ENCODE peak calls at places on chromosome 20, in five cellular contexts. One of them, this sample, is unnamed.

GRCh38 chr20:7085448-7085847 is 318.0 kb downstream of the BMP2 start:
- DNase-seq in foreskin fibroblast: peak
- DNase-seq in GM12865: no peak
- DNase-seq in BJ: no peak
- DNase-seq in tibial nerve: no peak
- DNase-seq in this sample: no peak

GRCh38 chr20:19783966-19784401 is 25.9 kb downstream of the RIN2 start:
- DNase-seq in BJ: no peak
- DNase-seq in GM12865: no peak
- DNase-seq in foreskin fibroblast: peak
- DNase-seq in tibial nerve: no peak
- DNase-seq in this sample: peak

GRCh38 chr20:35773154-35773751 is 1.4 kb downstream of the PHF20 start:
- DNase-seq in foreskin fibroblast: peak
- DNase-seq in GM12865: peak
- DNase-seq in tibial nerve: no peak
- DNase-seq in BJ: no peak
- DNase-seq in this sample: peak

GRCh38 chr20:1930165-1930564 is 35.0 kb downstream of the SIRPA start:
- DNase-seq in BJ: no peak
- DNase-seq in tibial nerve: no peak
- DNase-seq in GM12865: no peak
- DNase-seq in foreskin fibroblast: no peak
- DNase-seq in this sample: no peak

GRCh38 chr20:18879262-18879661 is 65.7 kb downstream of the SCP2D1 start:
- DNase-seq in foreskin fibroblast: no peak
- DNase-seq in BJ: no peak
- DNase-seq in GM12865: no peak
- DNase-seq in tibial nerve: no peak
- DNase-seq in this sample: no peak

GRCh38 chr20:35000311-35000921 is 44.7 kb downstream of the MYH7B start:
- DNase-seq in foreskin fibroblast: no peak
- DNase-seq in tibial nerve: no peak
- DNase-seq in GM12865: no peak
- DNase-seq in BJ: no peak
- DNase-seq in this sample: no peak

GRCh38 chr20:58464838-58465237 is 50.4 kb downstream of the APCDD1L start:
- DNase-seq in GM12865: no peak
- DNase-seq in foreskin fibroblast: no peak
- DNase-seq in BJ: no peak
- DNase-seq in tibial nerve: no peak
- DNase-seq in this sample: no peak

GRCh38 chr20:23408957-23409356 is 12.3 kb downstream of the NAPB start:
- DNase-seq in GM12865: no peak
- DNase-seq in BJ: no peak
- DNase-seq in foreskin fibroblast: no peak
- DNase-seq in tibial nerve: no peak
- DNase-seq in this sample: no peak

GRCh38 chr20:34037121-34037520 is 43.4 kb downstream of the RALY start:
- DNase-seq in BJ: no peak
- DNase-seq in GM12865: no peak
- DNase-seq in tibial nerve: no peak
- DNase-seq in foreskin fibroblast: peak
- DNase-seq in this sample: no peak

GRCh38 chr20:37688093-37688492 is 5.7 kb upstream of the CTNNBL1 start:
- DNase-seq in tibial nerve: no peak
- DNase-seq in foreskin fibroblast: no peak
- DNase-seq in GM12865: no peak
- DNase-seq in BJ: no peak
- DNase-seq in this sample: no peak

GRCh38 chr20:23264545-23264944 is 86.0 kb upstream of the NXT1 start:
- DNase-seq in GM12865: no peak
- DNase-seq in BJ: no peak
- DNase-seq in foreskin fibroblast: no peak
- DNase-seq in tibial nerve: no peak
- DNase-seq in this sample: no peak

GRCh38 chr20:10769700-10770099 is 95.9 kb upstream of the JAG1 start:
- DNase-seq in tibial nerve: no peak
- DNase-seq in GM12865: no peak
- DNase-seq in BJ: no peak
- DNase-seq in foreskin fibroblast: no peak
- DNase-seq in this sample: no peak

GRCh38 chr20:18632196-18632789 is 44.4 kb downstream of the DTD1 start:
- DNase-seq in tibial nerve: peak
- DNase-seq in GM12865: peak
- DNase-seq in BJ: no peak
- DNase-seq in foreskin fibroblast: peak
- DNase-seq in this sample: peak

GRCh38 chr20:3218307-3218988 is 9.2 kb downstream of the ITPA start:
- DNase-seq in tibial nerve: no peak
- DNase-seq in foreskin fibroblast: peak
- DNase-seq in GM12865: peak
- DNase-seq in BJ: no peak
- DNase-seq in this sample: peak

GRCh38 chr20:22921595-22922421 is 113.3 kb upstream of the SSTR4 start:
- DNase-seq in GM12865: no peak
- DNase-seq in BJ: peak
- DNase-seq in tibial nerve: no peak
- DNase-seq in foreskin fibroblast: peak
- DNase-seq in this sample: peak

GRCh38 chr20:52256465-52256864 is 64.9 kb upstream of the ZFP64 start:
- DNase-seq in foreskin fibroblast: no peak
- DNase-seq in tibial nerve: no peak
- DNase-seq in BJ: no peak
- DNase-seq in GM12865: no peak
- DNase-seq in this sample: no peak

GRCh38 chr20:1666802-1667201 is 9.2 kb upstream of the SIRPG start:
- DNase-seq in tibial nerve: no peak
- DNase-seq in foreskin fibroblast: no peak
- DNase-seq in BJ: no peak
- DNase-seq in GM12865: no peak
- DNase-seq in this sample: no peak

GRCh38 chr20:1323256-1323655 is 5.7 kb downstream of the SDCBP2 start:
- DNase-seq in foreskin fibroblast: peak
- DNase-seq in GM12865: no peak
- DNase-seq in BJ: no peak
- DNase-seq in tibial nerve: no peak
- DNase-seq in this sample: no peak

GRCh38 chr20:64098471-64099013 is 8.8 kb downstream of the NPBWR2 start:
- DNase-seq in tibial nerve: no peak
- DNase-seq in foreskin fibroblast: no peak
- DNase-seq in BJ: no peak
- DNase-seq in GM12865: no peak
- DNase-seq in this sample: no peak

GRCh38 chr20:11352041-11352440 is 565.7 kb upstream of the BTBD3 start:
- DNase-seq in BJ: no peak
- DNase-seq in foreskin fibroblast: no peak
- DNase-seq in GM12865: no peak
- DNase-seq in tibial nerve: no peak
- DNase-seq in this sample: no peak

GRCh38 chr20:32227316-32227715 is 19.6 kb downstream of the POFUT1 start:
- DNase-seq in BJ: no peak
- DNase-seq in tibial nerve: no peak
- DNase-seq in foreskin fibroblast: no peak
- DNase-seq in GM12865: no peak
- DNase-seq in this sample: no peak

GRCh38 chr20:25316506-25317190 is 68.8 kb downstream of the PYGB start:
- DNase-seq in tibial nerve: no peak
- DNase-seq in GM12865: no peak
- DNase-seq in foreskin fibroblast: no peak
- DNase-seq in BJ: no peak
- DNase-seq in this sample: no peak

GRCh38 chr20:61251529-61252393 is at the start of gene CDH4:
- DNase-seq in GM12865: no peak
- DNase-seq in foreskin fibroblast: peak
- DNase-seq in tibial nerve: no peak
- DNase-seq in BJ: no peak
- DNase-seq in this sample: no peak

GRCh38 chr20:35544436-35544835 is 2.6 kb downstream of the ERGIC3 start:
- DNase-seq in BJ: no peak
- DNase-seq in GM12865: no peak
- DNase-seq in foreskin fibroblast: no peak
- DNase-seq in tibial nerve: no peak
- DNase-seq in this sample: no peak

GRCh38 chr20:24576447-24576846 is 107.0 kb downstream of the SYNDIG1 start:
- DNase-seq in foreskin fibroblast: no peak
- DNase-seq in BJ: no peak
- DNase-seq in GM12865: no peak
- DNase-seq in tibial nerve: no peak
- DNase-seq in this sample: no peak

GRCh38 chr20:3702992-3703391 is 9.4 kb downstream of the SIGLEC1 start:
- DNase-seq in GM12865: no peak
- DNase-seq in BJ: no peak
- DNase-seq in tibial nerve: no peak
- DNase-seq in foreskin fibroblast: no peak
- DNase-seq in this sample: no peak

GRCh38 chr20:61253640-61254511 is 1.8 kb downstream of the CDH4 start:
- DNase-seq in foreskin fibroblast: peak
- DNase-seq in GM12865: no peak
- DNase-seq in BJ: no peak
- DNase-seq in tibial nerve: no peak
- DNase-seq in this sample: peak

GRCh38 chr20:3727333-3728035 is 5.0 kb upstream of the HSPA12B start:
- DNase-seq in BJ: peak
- DNase-seq in foreskin fibroblast: peak
- DNase-seq in GM12865: no peak
- DNase-seq in tibial nerve: no peak
- DNase-seq in this sample: no peak

GRCh38 chr20:40008177-40008576 is 680.9 kb downstream of the MAFB start:
- DNase-seq in GM12865: no peak
- DNase-seq in foreskin fibroblast: peak
- DNase-seq in tibial nerve: no peak
- DNase-seq in BJ: no peak
- DNase-seq in this sample: no peak

GRCh38 chr20:40009542-40009941 is 679.5 kb downstream of the MAFB start:
- DNase-seq in GM12865: no peak
- DNase-seq in BJ: no peak
- DNase-seq in foreskin fibroblast: peak
- DNase-seq in tibial nerve: no peak
- DNase-seq in this sample: no peak

GRCh38 chr20:40010483-40010882 is 678.6 kb downstream of the MAFB start:
- DNase-seq in tibial nerve: no peak
- DNase-seq in BJ: no peak
- DNase-seq in foreskin fibroblast: peak
- DNase-seq in GM12865: no peak
- DNase-seq in this sample: no peak

GRCh38 chr20:40006168-40006860 is 682.7 kb downstream of the MAFB start:
- DNase-seq in tibial nerve: no peak
- DNase-seq in BJ: no peak
- DNase-seq in GM12865: no peak
- DNase-seq in foreskin fibroblast: no peak
- DNase-seq in this sample: no peak
- H3K4me3 ChIP-seq in tibial nerve: no peak
- H3K4me3 ChIP-seq in BJ: no peak
- H3K4me3 ChIP-seq in GM12865: no peak
- H3K4me3 ChIP-seq in foreskin fibroblast: no peak
- H3K4me3 ChIP-seq in this sample: no peak

GRCh38 chr20:50191566-50192363 is 1.1 kb downstream of the CEBPB start:
- DNase-seq in tibial nerve: no peak
- DNase-seq in GM12865: peak
- DNase-seq in foreskin fibroblast: peak
- DNase-seq in BJ: no peak
- DNase-seq in this sample: peak
- TF ChIP-seq CTCF in tibial nerve: peak
- TF ChIP-seq CTCF in GM12865: peak
- TF ChIP-seq CTCF in foreskin fibroblast: no peak
- TF ChIP-seq CTCF in BJ: peak
- TF ChIP-seq CTCF in this sample: peak

GRCh38 chr20:45445805-45446562 is 23.6 kb upstream of the WFDC2 start:
- DNase-seq in foreskin fibroblast: peak
- DNase-seq in tibial nerve: no peak
- DNase-seq in BJ: no peak
- DNase-seq in GM12865: peak
- DNase-seq in this sample: no peak
- H3K4me3 ChIP-seq in foreskin fibroblast: no peak
- H3K4me3 ChIP-seq in tibial nerve: no peak
- H3K4me3 ChIP-seq in BJ: no peak
- H3K4me3 ChIP-seq in GM12865: no peak
- H3K4me3 ChIP-seq in this sample: no peak

DNA sequence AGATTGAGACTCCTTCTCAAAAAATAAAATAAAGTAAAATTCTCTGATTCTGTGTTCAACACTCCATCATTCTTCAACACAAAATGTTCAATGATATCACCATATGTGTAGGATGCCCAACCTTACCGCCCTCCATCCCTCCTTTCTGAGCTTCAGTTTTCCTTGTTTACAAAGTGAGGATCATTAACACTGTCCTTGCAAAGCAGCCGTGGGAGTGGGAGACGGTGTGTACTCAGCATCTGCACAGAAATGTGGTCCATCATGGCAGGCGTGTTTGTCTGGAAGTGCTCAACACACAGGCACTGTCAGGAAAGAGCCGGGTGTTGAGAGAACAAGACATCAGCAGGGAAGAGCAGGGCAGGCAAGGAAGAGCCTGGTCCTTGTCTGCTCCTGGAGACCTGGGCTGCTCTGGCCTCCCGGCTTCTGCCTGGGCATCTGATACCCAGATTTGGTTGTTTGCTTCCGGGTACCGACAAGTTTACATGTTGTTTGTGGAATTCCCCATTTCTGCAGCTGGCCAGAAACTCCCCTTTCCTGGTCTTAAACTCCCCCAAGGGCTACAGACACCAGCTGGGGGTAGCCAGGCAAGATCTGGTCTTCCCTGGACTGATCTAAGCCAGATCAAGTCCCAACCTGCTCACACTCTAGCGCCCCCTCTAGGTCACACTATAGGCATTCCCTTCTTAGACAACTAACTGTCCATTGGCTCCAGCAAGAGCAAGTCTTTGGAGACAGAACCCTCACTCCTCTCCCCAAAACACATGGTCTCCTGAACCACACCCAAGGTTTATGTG is 26.7 kb upstream of the TTPAL start:
- DNase-seq in GM12865: peak
- DNase-seq in BJ: no peak
- DNase-seq in tibial nerve: no peak
- DNase-seq in foreskin fibroblast: no peak
- DNase-seq in this sample: no peak
- TF ChIP-seq CTCF in GM12865: peak
- TF ChIP-seq CTCF in BJ: peak
- TF ChIP-seq CTCF in tibial nerve: no peak
- TF ChIP-seq CTCF in foreskin fibroblast: peak
- TF ChIP-seq CTCF in this sample: peak

GRCh38 chr20:62953839-62954703 is 1.6 kb downstream of the SLC17A9 start:
- DNase-seq in GM12865: peak
- DNase-seq in BJ: no peak
- DNase-seq in foreskin fibroblast: peak
- DNase-seq in tibial nerve: peak
- DNase-seq in this sample: peak
- H3K4me3 ChIP-seq in GM12865: peak
- H3K4me3 ChIP-seq in BJ: peak
- H3K4me3 ChIP-seq in foreskin fibroblast: peak
- H3K4me3 ChIP-seq in tibial nerve: peak
- H3K4me3 ChIP-seq in this sample: no peak

DNA sequence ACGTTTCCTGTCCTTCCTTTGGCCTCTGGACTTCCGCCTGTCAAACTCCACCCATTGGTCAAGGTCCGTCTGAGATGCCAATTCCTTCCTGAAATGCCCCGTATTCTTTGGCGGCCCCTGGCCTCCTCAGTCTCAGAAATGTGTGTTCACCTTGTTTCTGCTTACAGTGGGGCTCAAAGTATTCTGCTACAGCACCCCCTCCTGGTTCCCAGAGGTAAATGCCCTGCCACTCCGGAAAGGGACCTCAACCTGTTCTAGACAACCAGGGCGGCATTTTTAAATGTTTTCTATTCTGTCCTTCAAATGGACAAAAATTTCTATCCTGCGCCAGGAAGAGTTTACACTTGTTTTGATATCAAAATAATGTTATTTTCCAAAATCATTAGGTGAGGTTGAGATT is 12.1 kb upstream of the PAX1 start:
- DNase-seq in foreskin fibroblast: no peak
- DNase-seq in BJ: no peak
- DNase-seq in tibial nerve: no peak
- DNase-seq in GM12865: peak
- DNase-seq in this sample: no peak
- TF ChIP-seq CTCF in foreskin fibroblast: no peak
- TF ChIP-seq CTCF in BJ: no peak
- TF ChIP-seq CTCF in tibial nerve: no peak
- TF ChIP-seq CTCF in GM12865: peak
- TF ChIP-seq CTCF in this sample: no peak

This sample was measured in astrocyte of the spinal cord.